ENCODE peak calls at places on chromosomes 2 and 18, in seven cellular contexts. One of them, this sample, is unnamed.

GRCh38 chr18:39448942-39449341 is 1883.3 kb upstream of the CELF4 start:
- DNase-seq in tibial nerve: no peak
- DNase-seq in Peyer's patch: no peak
- DNase-seq in HepG2: no peak
- DNase-seq in cardiac muscle cell: no peak
- DNase-seq in spleen: no peak
- DNase-seq in AG04450: no peak
- DNase-seq in this sample: no peak

GRCh38 chr2:26195006-26195961 is 22.4 kb downstream of the GAREM2 start:
- DNase-seq in tibial nerve: no peak
- DNase-seq in Peyer's patch: no peak
- DNase-seq in HepG2: no peak
- DNase-seq in cardiac muscle cell: peak
- DNase-seq in spleen: no peak
- DNase-seq in AG04450: no peak
- DNase-seq in this sample: no peak

GRCh38 chr2:226515344-226516055 is 284.1 kb downstream of the IRS1 start:
- DNase-seq in tibial nerve: no peak
- DNase-seq in Peyer's patch: no peak
- DNase-seq in HepG2: peak
- DNase-seq in cardiac muscle cell: no peak
- DNase-seq in spleen: no peak
- DNase-seq in AG04450: peak
- DNase-seq in this sample: no peak

GRCh38 chr2:233059797-233060499 is at the start of gene INPP5D:
- DNase-seq in tibial nerve: no peak
- DNase-seq in Peyer's patch: no peak
- DNase-seq in HepG2: peak
- DNase-seq in cardiac muscle cell: no peak
- DNase-seq in spleen: peak
- DNase-seq in AG04450: no peak
- DNase-seq in this sample: peak

GRCh38 chr2:218323526-218324472 is 31.5 kb upstream of the TMBIM1 start:
- DNase-seq in tibial nerve: peak
- DNase-seq in Peyer's patch: peak
- DNase-seq in HepG2: peak
- DNase-seq in cardiac muscle cell: peak
- DNase-seq in spleen: no peak
- DNase-seq in AG04450: no peak
- DNase-seq in this sample: peak

GRCh38 chr2:112257575-112257974 is 2.7 kb upstream of the ZC3H8 start:
- DNase-seq in tibial nerve: no peak
- DNase-seq in Peyer's patch: no peak
- DNase-seq in HepG2: no peak
- DNase-seq in cardiac muscle cell: no peak
- DNase-seq in spleen: no peak
- DNase-seq in AG04450: no peak
- DNase-seq in this sample: no peak

GRCh38 chr2:151543898-151544297 is 134.2 kb downstream of the RIF1 start:
- DNase-seq in tibial nerve: no peak
- DNase-seq in Peyer's patch: no peak
- DNase-seq in HepG2: no peak
- DNase-seq in cardiac muscle cell: no peak
- DNase-seq in spleen: no peak
- DNase-seq in AG04450: no peak
- DNase-seq in this sample: no peak

GRCh38 chr2:209525834-209526281 is 102.0 kb downstream of the MAP2 start:
- DNase-seq in tibial nerve: no peak
- DNase-seq in Peyer's patch: no peak
- DNase-seq in HepG2: no peak
- DNase-seq in cardiac muscle cell: no peak
- DNase-seq in spleen: no peak
- DNase-seq in AG04450: peak
- DNase-seq in this sample: no peak

GRCh38 chr2:102765061-102765460 is 3.2 kb downstream of the TMEM182 start:
- DNase-seq in tibial nerve: no peak
- DNase-seq in Peyer's patch: no peak
- DNase-seq in HepG2: no peak
- DNase-seq in cardiac muscle cell: no peak
- DNase-seq in spleen: no peak
- DNase-seq in AG04450: no peak
- DNase-seq in this sample: no peak

GRCh38 chr2:201126308-201127127 is 10.6 kb downstream of the CFLAR start:
- DNase-seq in tibial nerve: no peak
- DNase-seq in Peyer's patch: no peak
- DNase-seq in HepG2: no peak
- DNase-seq in cardiac muscle cell: no peak
- DNase-seq in spleen: no peak
- DNase-seq in AG04450: no peak
- DNase-seq in this sample: peak

DNA sequence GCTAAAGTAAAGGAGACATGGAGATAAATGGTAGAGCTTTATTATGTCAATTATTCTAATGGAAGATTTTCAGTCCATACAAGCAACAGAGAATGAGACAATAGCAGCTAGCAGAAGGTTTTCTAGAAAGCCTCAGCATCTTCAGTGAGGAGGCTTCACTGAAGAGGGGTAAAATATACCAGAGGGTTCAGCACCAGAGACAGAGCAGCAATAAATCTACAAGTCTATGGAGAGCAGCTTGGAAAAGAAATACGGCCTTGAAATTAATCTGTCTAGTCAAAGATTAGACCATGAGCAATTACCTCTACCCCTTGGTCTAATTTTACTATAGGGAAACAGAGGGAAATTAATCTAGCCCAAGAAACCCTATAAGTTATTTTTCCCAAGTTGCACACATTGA is 185.7 kb upstream of the CRIM1 start:
- DNase-seq in tibial nerve: no peak
- DNase-seq in Peyer's patch: no peak
- DNase-seq in HepG2: no peak
- DNase-seq in cardiac muscle cell: peak
- DNase-seq in spleen: no peak
- DNase-seq in AG04450: no peak
- DNase-seq in this sample: no peak
- H3K4me3 ChIP-seq in tibial nerve: no peak
- H3K4me3 ChIP-seq in Peyer's patch: no peak
- H3K4me3 ChIP-seq in HepG2: no peak
- H3K4me3 ChIP-seq in cardiac muscle cell: no peak
- H3K4me3 ChIP-seq in spleen: no peak
- H3K4me3 ChIP-seq in AG04450: no peak
- H3K4me3 ChIP-seq in this sample: no peak

GRCh38 chr18:5416112-5416511 is 120.6 kb upstream of the ZBTB14 start:
- DNase-seq in tibial nerve: no peak
- DNase-seq in Peyer's patch: no peak
- DNase-seq in HepG2: no peak
- DNase-seq in cardiac muscle cell: no peak
- DNase-seq in spleen: no peak
- DNase-seq in AG04450: no peak
- DNase-seq in this sample: no peak

GRCh38 chr18:5415665-5416064 is 120.1 kb upstream of the ZBTB14 start:
- DNase-seq in tibial nerve: no peak
- DNase-seq in Peyer's patch: no peak
- DNase-seq in HepG2: no peak
- DNase-seq in cardiac muscle cell: no peak
- DNase-seq in spleen: no peak
- DNase-seq in AG04450: no peak
- DNase-seq in this sample: no peak

GRCh38 chr18:5414546-5414945 is 119.0 kb upstream of the ZBTB14 start:
- DNase-seq in tibial nerve: no peak
- DNase-seq in Peyer's patch: no peak
- DNase-seq in HepG2: no peak
- DNase-seq in cardiac muscle cell: peak
- DNase-seq in spleen: no peak
- DNase-seq in AG04450: no peak
- DNase-seq in this sample: no peak

GRCh38 chr18:5415035-5415434 is 119.5 kb upstream of the ZBTB14 start:
- DNase-seq in tibial nerve: no peak
- DNase-seq in Peyer's patch: no peak
- DNase-seq in HepG2: no peak
- DNase-seq in cardiac muscle cell: no peak
- DNase-seq in spleen: no peak
- DNase-seq in AG04450: no peak
- DNase-seq in this sample: no peak

GRCh38 chr18:5413447-5413846 is 117.9 kb upstream of the ZBTB14 start:
- DNase-seq in tibial nerve: no peak
- DNase-seq in Peyer's patch: no peak
- DNase-seq in HepG2: no peak
- DNase-seq in cardiac muscle cell: peak
- DNase-seq in spleen: no peak
- DNase-seq in AG04450: no peak
- DNase-seq in this sample: no peak
- H3K27ac ChIP-seq in tibial nerve: no peak
- H3K27ac ChIP-seq in Peyer's patch: no peak
- H3K27ac ChIP-seq in HepG2: no peak
- H3K27ac ChIP-seq in cardiac muscle cell: peak
- H3K27ac ChIP-seq in spleen: no peak
- H3K27ac ChIP-seq in AG04450: no peak
- H3K27ac ChIP-seq in this sample: no peak

DNA sequence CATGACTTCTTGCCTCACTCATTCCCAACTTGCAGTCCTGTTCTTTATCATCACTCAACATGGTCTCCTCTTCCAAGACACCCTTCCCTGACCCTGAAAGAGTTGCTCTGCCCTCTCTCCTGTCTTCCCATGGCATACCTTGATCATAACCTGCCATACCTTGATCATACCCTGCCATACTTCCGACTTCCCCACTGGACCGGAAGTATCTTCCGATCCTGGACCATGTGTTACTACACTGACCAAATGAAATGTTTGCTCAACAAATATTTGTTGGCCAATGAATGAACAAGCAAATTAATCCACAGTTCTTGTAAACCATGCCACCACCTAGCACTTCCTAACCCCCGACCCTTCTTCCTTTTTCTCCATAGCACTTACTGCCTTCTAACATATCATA is 60.9 kb upstream of the ZNF397 start:
- DNase-seq in tibial nerve: no peak
- DNase-seq in Peyer's patch: no peak
- DNase-seq in HepG2: no peak
- DNase-seq in cardiac muscle cell: no peak
- DNase-seq in spleen: no peak
- DNase-seq in AG04450: no peak
- DNase-seq in this sample: no peak
- H3K4me3 ChIP-seq in tibial nerve: no peak
- H3K4me3 ChIP-seq in Peyer's patch: no peak
- H3K4me3 ChIP-seq in HepG2: no peak
- H3K4me3 ChIP-seq in cardiac muscle cell: no peak
- H3K4me3 ChIP-seq in spleen: no peak
- H3K4me3 ChIP-seq in AG04450: no peak
- H3K4me3 ChIP-seq in this sample: no peak

GRCh38 chr18:48688961-48689360 is 150.1 kb downstream of the CTIF start:
- DNase-seq in tibial nerve: no peak
- DNase-seq in Peyer's patch: peak
- DNase-seq in HepG2: no peak
- DNase-seq in cardiac muscle cell: no peak
- DNase-seq in spleen: no peak
- DNase-seq in AG04450: no peak
- DNase-seq in this sample: no peak
- H3K27ac ChIP-seq in tibial nerve: no peak
- H3K27ac ChIP-seq in Peyer's patch: no peak
- H3K27ac ChIP-seq in HepG2: no peak
- H3K27ac ChIP-seq in cardiac muscle cell: no peak
- H3K27ac ChIP-seq in spleen: no peak
- H3K27ac ChIP-seq in AG04450: no peak
- H3K27ac ChIP-seq in this sample: no peak

This sample was measured in small intestine.